ENCODE peak calls at places on chromosome X, in five cellular contexts. R, E, A, J and I are unnamed samples.

GRCh38 chrX:56026816-56027215 is 205.3 kb upstream of the KLF8 start:
- DNase-seq in E (no peak), J (no peak), A (no peak), R (no peak), I (no peak)

GRCh38 chrX:134631404-134632346 is 26.6 kb downstream of the PLAC1 start:
- DNase-seq in A (no peak), R (no peak), J (no peak), E (no peak), I (no peak)

GRCh38 chrX:40912576-40912975 is 172.7 kb upstream of the USP9X start:
- DNase-seq in J (no peak), R (no peak), A (peak), E (no peak), I (no peak)

GRCh38 chrX:133652185-133652584 is 236.9 kb upstream of the GPC4 start:
- DNase-seq in E (no peak), A (no peak), R (no peak), J (no peak), I (no peak)

GRCh38 chrX:130084651-130085237 is 25.6 kb downstream of the ELF4 start:
- DNase-seq in E (peak), J (no peak), R (no peak), A (no peak), I (no peak)

GRCh38 chrX:30301977-30302376 is 7.2 kb downstream of the NR0B1 start:
- DNase-seq in E (no peak), A (no peak), R (no peak), J (no peak), I (no peak)

GRCh38 chrX:110569506-110569905 is 210.9 kb downstream of the RTL9 start:
- DNase-seq in J (no peak), E (no peak), A (no peak), R (no peak), I (no peak)

GRCh38 chrX:12979630-12980015 is 4.7 kb downstream of the TMSB4X start:
- DNase-seq in E (no peak), R (no peak), J (no peak), A (no peak), I (no peak)

GRCh38 chrX:12210196-12210815 is 72.0 kb downstream of the FRMPD4 start:
- DNase-seq in R (peak), J (no peak), A (no peak), E (no peak), I (no peak)

GRCh38 chrX:9312922-9313867 is 151.7 kb upstream of the TBL1X start:
- DNase-seq in A (peak), E (peak), R (no peak), J (peak), I (peak)

GRCh38 chrX:102833136-102833535 is 103.9 kb upstream of the RAB40AL start:
- DNase-seq in E (no peak), J (no peak), R (no peak), A (peak), I (no peak)

GRCh38 chrX:121761845-121762244 is 714.4 kb downstream of the GLUD2 start:
- DNase-seq in R (no peak), J (no peak), A (no peak), E (no peak), I (no peak)

GRCh38 chrX:68332156-68332823 is 101.0 kb downstream of the OPHN1 start:
- DNase-seq in A (no peak), E (no peak), R (no peak), J (no peak), I (no peak)

GRCh38 chrX:9494806-9495205 is 29.9 kb downstream of the TBL1X start:
- DNase-seq in E (no peak), J (no peak), A (no peak), R (no peak), I (no peak)